ENCODE peak calls at places on chromosomes 12 and 14, in ten cellular contexts. One of them, this sample, is unnamed.

GRCh38 chr12:78696267-78696666 is 168.3 kb upstream of the SYT1 start:
- DNase-seq in fibroblast of pulmonary artery: no peak
- DNase-seq in CD8-positive, alpha-beta memory T cell: no peak
- DNase-seq in astrocyte of the cerebellum: no peak
- DNase-seq in neural crest cell: no peak
- DNase-seq in NCI-H1105: no peak
- DNase-seq in small intestine: no peak
- DNase-seq in progenitor cell of endocrine pancreas: no peak
- DNase-seq in ELR: no peak
- DNase-seq in activated T-helper 9 cell treated with anti-CD3 and anti-CD28 coated beads, Interleukin-2, amount 50 U/mL, for 16 hours: no peak
- DNase-seq in this sample: no peak

GRCh38 chr14:105019861-105020814 is 745 bp downstream of the CDCA4 start:
- DNase-seq in neural crest cell: peak; percentile 38
- DNase-seq in activated T-helper 9 cell treated with anti-CD3 and anti-CD28 coated beads, Interleukin-2, amount 50 U/mL, for 16 hours: peak; percentile 54
- DNase-seq in NCI-H1105: no peak
- DNase-seq in progenitor cell of endocrine pancreas: peak; percentile 49
- DNase-seq in astrocyte of the cerebellum: no peak
- DNase-seq in CD8-positive, alpha-beta memory T cell: peak; percentile 71
- DNase-seq in ELR: peak; percentile 57
- DNase-seq in fibroblast of pulmonary artery: peak; percentile 30
- DNase-seq in small intestine: peak; percentile 26
- DNase-seq in this sample: no peak

GRCh38 chr14:87615822-87616679 is 376.9 kb downstream of the GALC start:
- DNase-seq in progenitor cell of endocrine pancreas: peak; percentile 54
- DNase-seq in neural crest cell: peak; percentile 75
- DNase-seq in fibroblast of pulmonary artery: peak; percentile 45
- DNase-seq in ELR: peak; percentile 34
- DNase-seq in astrocyte of the cerebellum: peak; percentile 37
- DNase-seq in CD8-positive, alpha-beta memory T cell: no peak
- DNase-seq in NCI-H1105: peak; percentile 47
- DNase-seq in activated T-helper 9 cell treated with anti-CD3 and anti-CD28 coated beads, Interleukin-2, amount 50 U/mL, for 16 hours: no peak
- DNase-seq in small intestine: peak; percentile 1
- DNase-seq in this sample: peak; percentile 50

GRCh38 chr12:68759852-68760251 is 13.9 kb downstream of the SLC35E3 start:
- DNase-seq in ELR: no peak
- DNase-seq in CD8-positive, alpha-beta memory T cell: no peak
- DNase-seq in progenitor cell of endocrine pancreas: no peak
- DNase-seq in neural crest cell: no peak
- DNase-seq in small intestine: no peak
- DNase-seq in NCI-H1105: no peak
- DNase-seq in fibroblast of pulmonary artery: no peak
- DNase-seq in astrocyte of the cerebellum: no peak
- DNase-seq in activated T-helper 9 cell treated with anti-CD3 and anti-CD28 coated beads, Interleukin-2, amount 50 U/mL, for 16 hours: no peak
- DNase-seq in this sample: no peak

GRCh38 chr12:117582135-117582784 is 220.8 kb upstream of the NOS1 start:
- DNase-seq in ELR: no peak
- DNase-seq in progenitor cell of endocrine pancreas: no peak
- DNase-seq in CD8-positive, alpha-beta memory T cell: no peak
- DNase-seq in neural crest cell: no peak
- DNase-seq in activated T-helper 9 cell treated with anti-CD3 and anti-CD28 coated beads, Interleukin-2, amount 50 U/mL, for 16 hours: no peak
- DNase-seq in small intestine: no peak
- DNase-seq in NCI-H1105: no peak
- DNase-seq in astrocyte of the cerebellum: no peak
- DNase-seq in fibroblast of pulmonary artery: no peak
- DNase-seq in this sample: no peak

GRCh38 chr14:52338282-52338681 is 24.2 kb downstream of the PTGER2 start:
- DNase-seq in neural crest cell: no peak
- DNase-seq in activated T-helper 9 cell treated with anti-CD3 and anti-CD28 coated beads, Interleukin-2, amount 50 U/mL, for 16 hours: no peak
- DNase-seq in small intestine: no peak
- DNase-seq in CD8-positive, alpha-beta memory T cell: no peak
- DNase-seq in astrocyte of the cerebellum: no peak
- DNase-seq in fibroblast of pulmonary artery: peak; percentile 74
- DNase-seq in NCI-H1105: no peak
- DNase-seq in ELR: peak; percentile 76
- DNase-seq in progenitor cell of endocrine pancreas: no peak
- DNase-seq in this sample: no peak

GRCh38 chr12:31325524-31325875 is 450 bp downstream of the SINHCAF start:
- DNase-seq in CD8-positive, alpha-beta memory T cell: peak; percentile 2
- DNase-seq in activated T-helper 9 cell treated with anti-CD3 and anti-CD28 coated beads, Interleukin-2, amount 50 U/mL, for 16 hours: peak; percentile 20
- DNase-seq in progenitor cell of endocrine pancreas: no peak
- DNase-seq in small intestine: no peak
- DNase-seq in astrocyte of the cerebellum: no peak
- DNase-seq in NCI-H1105: no peak
- DNase-seq in neural crest cell: no peak
- DNase-seq in fibroblast of pulmonary artery: no peak
- DNase-seq in ELR: no peak
- DNase-seq in this sample: no peak

GRCh38 chr12:1706284-1707016 is 15.6 kb downstream of the ADIPOR2 start:
- DNase-seq in ELR: no peak
- DNase-seq in small intestine: no peak
- DNase-seq in astrocyte of the cerebellum: no peak
- DNase-seq in NCI-H1105: no peak
- DNase-seq in fibroblast of pulmonary artery: peak; percentile 28
- DNase-seq in progenitor cell of endocrine pancreas: no peak
- DNase-seq in activated T-helper 9 cell treated with anti-CD3 and anti-CD28 coated beads, Interleukin-2, amount 50 U/mL, for 16 hours: no peak
- DNase-seq in neural crest cell: no peak
- DNase-seq in CD8-positive, alpha-beta memory T cell: no peak
- DNase-seq in this sample: no peak

GRCh38 chr12:68245071-68246021 is 8.1 kb downstream of the IL22 start:
- DNase-seq in progenitor cell of endocrine pancreas: no peak
- DNase-seq in small intestine: no peak
- DNase-seq in neural crest cell: no peak
- DNase-seq in ELR: no peak
- DNase-seq in CD8-positive, alpha-beta memory T cell: no peak
- DNase-seq in fibroblast of pulmonary artery: no peak
- DNase-seq in NCI-H1105: no peak
- DNase-seq in activated T-helper 9 cell treated with anti-CD3 and anti-CD28 coated beads, Interleukin-2, amount 50 U/mL, for 16 hours: no peak
- DNase-seq in astrocyte of the cerebellum: no peak
- DNase-seq in this sample: no peak

GRCh38 chr12:71548906-71549305 is 109.3 kb downstream of the LGR5 start:
- DNase-seq in ELR: no peak
- DNase-seq in small intestine: no peak
- DNase-seq in CD8-positive, alpha-beta memory T cell: no peak
- DNase-seq in activated T-helper 9 cell treated with anti-CD3 and anti-CD28 coated beads, Interleukin-2, amount 50 U/mL, for 16 hours: no peak
- DNase-seq in fibroblast of pulmonary artery: no peak
- DNase-seq in astrocyte of the cerebellum: no peak
- DNase-seq in NCI-H1105: no peak
- DNase-seq in progenitor cell of endocrine pancreas: no peak
- DNase-seq in neural crest cell: no peak
- DNase-seq in this sample: no peak

GRCh38 chr14:20429801-20430669 is 5.9 kb downstream of the KLHL33 start:
- DNase-seq in CD8-positive, alpha-beta memory T cell: no peak
- DNase-seq in fibroblast of pulmonary artery: no peak
- DNase-seq in ELR: no peak
- DNase-seq in NCI-H1105: peak; percentile 28
- DNase-seq in neural crest cell: no peak
- DNase-seq in progenitor cell of endocrine pancreas: no peak
- DNase-seq in astrocyte of the cerebellum: no peak
- DNase-seq in activated T-helper 9 cell treated with anti-CD3 and anti-CD28 coated beads, Interleukin-2, amount 50 U/mL, for 16 hours: no peak
- DNase-seq in small intestine: peak; percentile 24
- DNase-seq in this sample: no peak

GRCh38 chr12:63955831-63956685 is 111.6 kb downstream of the SRGAP1 start:
- DNase-seq in activated T-helper 9 cell treated with anti-CD3 and anti-CD28 coated beads, Interleukin-2, amount 50 U/mL, for 16 hours: no peak
- DNase-seq in neural crest cell: no peak
- DNase-seq in NCI-H1105: no peak
- DNase-seq in astrocyte of the cerebellum: no peak
- DNase-seq in CD8-positive, alpha-beta memory T cell: no peak
- DNase-seq in fibroblast of pulmonary artery: peak; percentile 83
- DNase-seq in progenitor cell of endocrine pancreas: no peak
- DNase-seq in small intestine: peak; percentile 46
- DNase-seq in ELR: no peak
- DNase-seq in this sample: no peak

GRCh38 chr12:28870839-28871440 is 278.1 kb upstream of the FAR2 start:
- DNase-seq in astrocyte of the cerebellum: no peak
- DNase-seq in activated T-helper 9 cell treated with anti-CD3 and anti-CD28 coated beads, Interleukin-2, amount 50 U/mL, for 16 hours: no peak
- DNase-seq in neural crest cell: no peak
- DNase-seq in NCI-H1105: no peak
- DNase-seq in fibroblast of pulmonary artery: peak; percentile 20
- DNase-seq in ELR: no peak
- DNase-seq in small intestine: no peak
- DNase-seq in progenitor cell of endocrine pancreas: no peak
- DNase-seq in CD8-positive, alpha-beta memory T cell: no peak
- DNase-seq in this sample: no peak

GRCh38 chr12:116916122-116916521 is 5.4 kb downstream of the FBXW8 start:
- DNase-seq in NCI-H1105: no peak
- DNase-seq in fibroblast of pulmonary artery: peak; percentile 41
- DNase-seq in astrocyte of the cerebellum: peak; percentile 9
- DNase-seq in progenitor cell of endocrine pancreas: no peak
- DNase-seq in activated T-helper 9 cell treated with anti-CD3 and anti-CD28 coated beads, Interleukin-2, amount 50 U/mL, for 16 hours: no peak
- DNase-seq in ELR: peak; percentile 69
- DNase-seq in CD8-positive, alpha-beta memory T cell: no peak
- DNase-seq in small intestine: peak; percentile 9
- DNase-seq in neural crest cell: no peak
- DNase-seq in this sample: no peak

GRCh38 chr12:1530592-1531159 is 63.7 kb downstream of the FBXL14 start:
- DNase-seq in neural crest cell: no peak
- DNase-seq in CD8-positive, alpha-beta memory T cell: no peak
- DNase-seq in NCI-H1105: no peak
- DNase-seq in small intestine: no peak
- DNase-seq in progenitor cell of endocrine pancreas: no peak
- DNase-seq in fibroblast of pulmonary artery: no peak
- DNase-seq in ELR: no peak
- DNase-seq in activated T-helper 9 cell treated with anti-CD3 and anti-CD28 coated beads, Interleukin-2, amount 50 U/mL, for 16 hours: no peak
- DNase-seq in astrocyte of the cerebellum: no peak
- DNase-seq in this sample: no peak

GRCh38 chr12:2877959-2878732 is 1.1 kb downstream of the RHNO1 start:
- DNase-seq in CD8-positive, alpha-beta memory T cell: no peak
- DNase-seq in NCI-H1105: peak; percentile 56
- DNase-seq in activated T-helper 9 cell treated with anti-CD3 and anti-CD28 coated beads, Interleukin-2, amount 50 U/mL, for 16 hours: no peak
- DNase-seq in fibroblast of pulmonary artery: peak; percentile 66
- DNase-seq in neural crest cell: no peak
- DNase-seq in astrocyte of the cerebellum: no peak
- DNase-seq in progenitor cell of endocrine pancreas: no peak
- DNase-seq in ELR: no peak
- DNase-seq in small intestine: peak; percentile 34
- DNase-seq in this sample: no peak

GRCh38 chr12:7695159-7695930 is at the start of gene GDF3:
- DNase-seq in small intestine: peak; percentile 27
- DNase-seq in CD8-positive, alpha-beta memory T cell: no peak
- DNase-seq in progenitor cell of endocrine pancreas: no peak
- DNase-seq in ELR: no peak
- DNase-seq in astrocyte of the cerebellum: no peak
- DNase-seq in fibroblast of pulmonary artery: peak; percentile 11
- DNase-seq in activated T-helper 9 cell treated with anti-CD3 and anti-CD28 coated beads, Interleukin-2, amount 50 U/mL, for 16 hours: no peak
- DNase-seq in NCI-H1105: no peak
- DNase-seq in neural crest cell: no peak
- DNase-seq in this sample: no peak

GRCh38 chr12:75944097-75944904 is 87.3 kb downstream of the PHLDA1 start:
- DNase-seq in fibroblast of pulmonary artery: peak; percentile 92
- DNase-seq in CD8-positive, alpha-beta memory T cell: no peak
- DNase-seq in astrocyte of the cerebellum: peak; percentile 62
- DNase-seq in ELR: peak; percentile 99
- DNase-seq in small intestine: peak; percentile 79
- DNase-seq in NCI-H1105: no peak
- DNase-seq in activated T-helper 9 cell treated with anti-CD3 and anti-CD28 coated beads, Interleukin-2, amount 50 U/mL, for 16 hours: no peak
- DNase-seq in neural crest cell: no peak
- DNase-seq in progenitor cell of endocrine pancreas: no peak
- DNase-seq in this sample: no peak

GRCh38 chr12:7678744-7679143 is 13.0 kb upstream of the APOBEC1 start:
- DNase-seq in progenitor cell of endocrine pancreas: no peak
- DNase-seq in ELR: no peak
- DNase-seq in CD8-positive, alpha-beta memory T cell: no peak
- DNase-seq in astrocyte of the cerebellum: no peak
- DNase-seq in neural crest cell: no peak
- DNase-seq in fibroblast of pulmonary artery: no peak
- DNase-seq in activated T-helper 9 cell treated with anti-CD3 and anti-CD28 coated beads, Interleukin-2, amount 50 U/mL, for 16 hours: no peak
- DNase-seq in NCI-H1105: no peak
- DNase-seq in small intestine: peak; percentile 60
- DNase-seq in this sample: no peak

GRCh38 chr14:94334837-94335236 is 11.7 kb upstream of the SERPINA6 start:
- DNase-seq in small intestine: no peak
- DNase-seq in neural crest cell: no peak
- DNase-seq in progenitor cell of endocrine pancreas: no peak
- DNase-seq in ELR: no peak
- DNase-seq in activated T-helper 9 cell treated with anti-CD3 and anti-CD28 coated beads, Interleukin-2, amount 50 U/mL, for 16 hours: no peak
- DNase-seq in CD8-positive, alpha-beta memory T cell: no peak
- DNase-seq in fibroblast of pulmonary artery: no peak
- DNase-seq in NCI-H1105: no peak
- DNase-seq in astrocyte of the cerebellum: no peak
- DNase-seq in this sample: no peak

GRCh38 chr14:57464013-57464730 is 29.5 kb downstream of the CCDC198 start:
- DNase-seq in activated T-helper 9 cell treated with anti-CD3 and anti-CD28 coated beads, Interleukin-2, amount 50 U/mL, for 16 hours: no peak
- DNase-seq in fibroblast of pulmonary artery: no peak
- DNase-seq in CD8-positive, alpha-beta memory T cell: no peak
- DNase-seq in NCI-H1105: no peak
- DNase-seq in neural crest cell: no peak
- DNase-seq in small intestine: no peak
- DNase-seq in astrocyte of the cerebellum: no peak
- DNase-seq in ELR: peak; percentile 3
- DNase-seq in progenitor cell of endocrine pancreas: no peak
- DNase-seq in this sample: no peak

GRCh38 chr12:3646561-3647241 is 106.2 kb downstream of the CRACR2A start:
- DNase-seq in small intestine: peak; percentile 14
- DNase-seq in ELR: no peak
- DNase-seq in fibroblast of pulmonary artery: peak; percentile 32
- DNase-seq in NCI-H1105: no peak
- DNase-seq in activated T-helper 9 cell treated with anti-CD3 and anti-CD28 coated beads, Interleukin-2, amount 50 U/mL, for 16 hours: no peak
- DNase-seq in progenitor cell of endocrine pancreas: no peak
- DNase-seq in CD8-positive, alpha-beta memory T cell: no peak
- DNase-seq in neural crest cell: no peak
- DNase-seq in astrocyte of the cerebellum: no peak
- DNase-seq in this sample: no peak

This sample was measured in NCI-H1930.